ENCODE peak calls at places on chromosomes 4 and X, in seven cellular contexts. F is mesenchymal stem cell, X is neuronal stem cell, A is H9, M is IMR-90, S is H1, G is trophoblast cell. P is an unnamed sample.

GRCh38 chrX:52979568-52979967 is 21.2 kb upstream of the FAM156A start:
- DNase-seq in F (no peak), X (no peak), A (no peak), M (no peak), S (no peak), G (no peak), P (no peak)

GRCh38 chrX:129318375-129318774 is 204.9 kb downstream of the SMARCA1 start:
- DNase-seq in F (peak), X (no peak), A (no peak), M (peak), S (no peak), G (peak), P (peak)

GRCh38 chrX:154749856-154750255 is 1.0 kb downstream of the GAB3 start:
- DNase-seq in F (peak), X (no peak), A (no peak), M (no peak), S (no peak), G (no peak), P (no peak)

GRCh38 chr4:2046031-2046961 is 12.8 kb upstream of the NAT8L start:
- DNase-seq in F (no peak), X (no peak), A (peak), M (no peak), S (no peak), G (no peak), P (no peak)

GRCh38 chr4:145934434-145935047 is 4.1 kb downstream of the ZNF827 start:
- DNase-seq in F (no peak), X (no peak), A (no peak), M (no peak), S (no peak), G (no peak), P (no peak)

GRCh38 chr4:90198086-90198847 is 71.1 kb downstream of the CCSER1 start:
- DNase-seq in F (no peak), X (no peak), A (peak), M (no peak), S (peak), G (no peak), P (peak)

GRCh38 chr4:117983541-117984451 is 50.5 kb upstream of the NDST3 start:
- DNase-seq in F (peak), X (no peak), A (no peak), M (peak), S (no peak), G (no peak), P (no peak)

GRCh38 chr4:141155586-141155985 is 22.3 kb upstream of the RNF150 start:
- DNase-seq in F (no peak), X (no peak), A (no peak), M (no peak), S (no peak), G (no peak), P (peak)

GRCh38 chr4:5164221-5164912 is 113.1 kb downstream of the STK32B start:
- DNase-seq in F (no peak), X (no peak), A (peak), M (no peak), S (no peak), G (no peak), P (no peak)

GRCh38 chrX:136608295-136608933 is 39.5 kb upstream of the CD40LG start:
- DNase-seq in F (no peak), X (no peak), A (peak), M (no peak), S (no peak), G (no peak), P (peak)

GRCh38 chr4:8866421-8866820 is 5.2 kb downstream of the HMX1 start:
- DNase-seq in F (no peak), X (no peak), A (no peak), M (no peak), S (no peak), G (no peak), P (no peak)

GRCh38 chr4:2735869-2736268 is 20.3 kb downstream of the TNIP2 start:
- DNase-seq in F (no peak), X (no peak), A (no peak), M (no peak), S (no peak), G (no peak), P (no peak)

GRCh38 chr4:147707892-147708672 is 23.8 kb upstream of the ARHGAP10 start:
- DNase-seq in F (peak), X (no peak), A (no peak), M (peak), S (no peak), G (peak), P (peak)

GRCh38 chrX:130083656-130084382 is 26.5 kb downstream of the ELF4 start:
- DNase-seq in F (no peak), X (no peak), A (no peak), M (no peak), S (no peak), G (no peak), P (no peak)

GRCh38 chrX:4762196-4762595 is 1048.7 kb upstream of the PRKX start:
- DNase-seq in F (no peak), X (no peak), A (no peak), M (no peak), S (no peak), G (no peak), P (no peak)

GRCh38 chr4:94848326-94848725 is 90.6 kb downstream of the BMPR1B start:
- DNase-seq in F (no peak), X (no peak), A (no peak), M (no peak), S (no peak), G (no peak), P (no peak)

GRCh38 chrX:110248582-110248981 is 69.3 kb downstream of the AMMECR1 start:
- DNase-seq in F (no peak), X (no peak), A (no peak), M (no peak), S (no peak), G (peak), P (no peak)

GRCh38 chrX:103918050-103918449 is 44.4 kb upstream of the TMSB15B start:
- DNase-seq in F (peak), X (peak), A (peak), M (peak), S (no peak), G (peak), P (peak)

GRCh38 chr4:13992041-13992440 is 364.5 kb upstream of the BOD1L1 start:
- DNase-seq in F (no peak), X (no peak), A (no peak), M (no peak), S (no peak), G (no peak), P (no peak)

GRCh38 chr4:2835978-2836377 is 7.7 kb upstream of the ADD1 start:
- DNase-seq in F (no peak), X (no peak), A (no peak), M (no peak), S (no peak), G (no peak), P (no peak)

GRCh38 chr4:175309041-175309440 is 390.9 kb downstream of the ADAM29 start:
- DNase-seq in F (no peak), X (no peak), A (no peak), M (peak), S (no peak), G (no peak), P (no peak)

GRCh38 chr4:77036206-77036605 is 39.6 kb downstream of the CCNI start:
- DNase-seq in F (peak), X (no peak), A (no peak), M (peak), S (no peak), G (no peak), P (no peak)

GRCh38 chr4:153185453-153185852 is 18.8 kb upstream of the TRIM2 start:
- DNase-seq in F (no peak), X (no peak), A (no peak), M (no peak), S (no peak), G (no peak), P (no peak)

GRCh38 chr4:153344131-153345010 is at the start of gene MND1:
- DNase-seq in F (peak), X (peak), A (peak), M (peak), S (peak), G (peak), P (peak)

GRCh38 chrX:18998653-18999052 is 14.7 kb upstream of the PHKA2 start:
- DNase-seq in F (no peak), X (no peak), A (no peak), M (no peak), S (no peak), G (no peak), P (no peak)

GRCh38 chrX:24350217-24350616 is 10.2 kb upstream of the SUPT20HL1 start:
- DNase-seq in F (no peak), X (no peak), A (no peak), M (no peak), S (no peak), G (no peak), P (peak)

GRCh38 chrX:112147206-112147605 is 64.6 kb upstream of the TRPC5 start:
- DNase-seq in F (peak), X (peak), A (peak), M (peak), S (no peak), G (no peak), P (peak)

GRCh38 chrX:45527834-45528233 is 327.2 kb upstream of the DIPK2B start:
- DNase-seq in F (peak), X (no peak), A (no peak), M (peak), S (no peak), G (no peak), P (no peak)

GRCh38 chrX:40150503-40150902 is 52.7 kb upstream of the BCOR start:
- DNase-seq in F (peak), X (no peak), A (no peak), M (no peak), S (no peak), G (no peak), P (no peak)
- H3K18ac ChIP-seq in F (peak), X (no peak), A (no peak), M (no peak), S (peak), G (no peak), P (no peak)

GRCh38 chr4:7105261-7105660 is 37.4 kb upstream of the GRPEL1 start:
- DNase-seq in F (no peak), X (no peak), A (no peak), M (peak), S (no peak), G (no peak), P (no peak)

GRCh38 chr4:7103031-7103598 is 35.3 kb upstream of the GRPEL1 start:
- DNase-seq in F (peak), X (peak), A (peak), M (peak), S (no peak), G (peak), P (peak)

GRCh38 chr4:7101692-7102515 is 34.0 kb upstream of the GRPEL1 start:
- DNase-seq in F (peak), X (peak), A (peak), M (peak), S (peak), G (peak), P (peak)

GRCh38 chr4:7104366-7105031 is 36.6 kb upstream of the GRPEL1 start:
- DNase-seq in F (no peak), X (no peak), A (no peak), M (no peak), S (no peak), G (no peak), P (no peak)

DNA sequence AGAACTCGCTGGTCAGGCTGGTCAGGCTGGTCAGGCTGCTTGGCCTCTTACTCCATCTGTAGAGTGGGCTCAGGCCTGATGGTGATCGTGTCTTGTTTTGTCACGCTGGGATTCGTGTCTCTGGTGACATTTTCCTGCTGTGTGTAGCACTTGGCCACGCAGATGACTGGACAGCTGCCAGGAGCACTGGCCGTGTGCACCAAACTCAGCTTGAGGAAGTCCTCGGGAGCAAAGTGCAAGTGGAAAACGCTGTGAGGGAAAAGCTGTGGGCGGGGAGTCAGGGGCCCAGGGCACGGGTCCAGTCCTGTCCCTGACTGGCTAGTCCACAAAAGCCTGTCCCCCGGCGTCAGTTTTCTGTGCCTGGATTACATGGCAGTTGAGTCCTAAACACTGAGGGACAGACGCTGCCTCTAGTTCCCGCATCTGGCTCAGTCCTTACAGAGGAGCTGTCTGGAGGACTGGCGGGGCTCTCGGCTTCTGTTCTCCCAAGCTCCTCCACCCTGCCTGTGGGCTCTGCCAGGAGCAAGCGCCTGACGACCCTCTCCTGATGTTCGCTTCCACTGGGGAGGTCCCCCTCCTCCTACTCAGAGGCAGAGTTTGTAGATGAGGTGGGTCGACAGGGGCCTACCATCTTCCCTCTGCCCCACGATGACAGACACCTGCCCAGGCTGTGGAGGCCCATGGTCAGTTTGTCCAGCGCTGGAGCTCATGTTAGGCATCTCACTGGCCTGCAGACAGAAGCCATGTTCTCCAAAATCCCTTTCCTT is 35.9 kb upstream of the GRPEL1 start:
- DNase-seq in F (peak), X (no peak), A (no peak), M (peak), S (no peak), G (no peak), P (peak)
- H3K18ac ChIP-seq in F (no peak), X (peak), A (no peak), M (no peak), S (peak), G (no peak), P (no peak)

GRCh38 chr4:101101072-101101471 is 246.3 kb downstream of the PPP3CA start:
- DNase-seq in F (no peak), X (no peak), A (no peak), M (no peak), S (no peak), G (no peak), P (no peak)
- H3K18ac ChIP-seq in F (no peak), X (no peak), A (no peak), M (no peak), S (no peak), G (no peak), P (no peak)

GRCh38 chr4:26021417-26022345 is 107.7 kb downstream of the SMIM20 start:
- DNase-seq in F (no peak), X (no peak), A (no peak), M (no peak), S (no peak), G (no peak), P (no peak)
- H3K18ac ChIP-seq in F (no peak), X (no peak), A (no peak), M (peak), S (no peak), G (no peak), P (no peak)

P was measured in mesendoderm.